ENCODE peak calls at places on chromosomes 1 and 21, in six cellular contexts. X, K, H, R, Z and B are unnamed samples.

GRCh38 chr1:219330669-219331068 is 157.0 kb downstream of the LYPLAL1 start:
- DNase-seq in X (no peak), R (no peak), Z (no peak), H (no peak), K (no peak), B (no peak)

GRCh38 chr1:186894415-186894814 is 65.7 kb downstream of the PLA2G4A start:
- DNase-seq in X (peak; percentile 42), R (no peak), K (no peak), Z (no peak), H (no peak), B (no peak)

GRCh38 chr1:163544441-163544840 is 222.7 kb downstream of the NUF2 start:
- DNase-seq in H (no peak), R (no peak), X (no peak), K (no peak), Z (no peak), B (no peak)

GRCh38 chr21:39728341-39728740 is 16.6 kb upstream of the IGSF5 start:
- DNase-seq in Z (no peak), K (no peak), H (no peak), X (no peak), R (no peak), B (no peak)

GRCh38 chr1:64469977-64470669 is at the start of gene CACHD1:
- DNase-seq in R (peak; percentile 85), H (no peak), K (peak; percentile 87), Z (peak; percentile 53), X (peak; percentile 75), B (peak; percentile 51)

GRCh38 chr1:240980342-240980741 is 368.4 kb upstream of the GREM2 start:
- DNase-seq in K (no peak), X (no peak), Z (no peak), H (no peak), R (no peak), B (no peak)

GRCh38 chr1:203673550-203674411 is 47.1 kb downstream of the ATP2B4 start:
- DNase-seq in Z (peak; percentile 92), R (peak; percentile 60), H (peak; percentile 89), K (no peak), X (peak; percentile 96), B (peak; percentile 92)

GRCh38 chr1:232596666-232597303 is 33.1 kb downstream of the SIPA1L2 start:
- DNase-seq in K (no peak), Z (no peak), H (no peak), X (no peak), R (no peak), B (no peak)

GRCh38 chr1:34792868-34793727 is at the start of gene GJA4:
- DNase-seq in H (no peak), K (no peak), R (no peak), Z (no peak), X (no peak), B (no peak)

GRCh38 chr1:14160766-14161165 is 437.7 kb upstream of the KAZN start:
- DNase-seq in X (no peak), R (no peak), H (no peak), K (no peak), Z (no peak), B (no peak)

GRCh38 chr1:5944069-5944847 is 48.0 kb downstream of the NPHP4 start:
- DNase-seq in H (no peak), K (peak; percentile 10), X (no peak), Z (no peak), R (no peak), B (no peak)

GRCh38 chr1:21783679-21784603 is 992 bp upstream of the USP48 start:
- DNase-seq in X (peak; percentile 79), H (no peak), Z (no peak), R (peak; percentile 62), K (no peak), B (no peak)

GRCh38 chr1:228376262-228376628 is 30.4 kb downstream of the TRIM11 start:
- DNase-seq in Z (no peak), R (no peak), K (no peak), X (peak; percentile 30), H (no peak), B (no peak)

GRCh38 chr1:71634159-71634558 is 553.3 kb upstream of the ZRANB2 start:
- DNase-seq in Z (no peak), X (no peak), H (no peak), K (no peak), R (no peak), B (no peak)